ENCODE peak calls at places on chromosome 4, in seven cellular contexts. S, V, H, A, I, N and O are unnamed samples.

GRCh38 chr4:85776579-85776978 is 301.6 kb downstream of the ARHGAP24 start:
- DNase-seq in S (no peak), V (peak), H (no peak), A (peak), I (no peak), N (peak), O (no peak)

GRCh38 chr4:27189683-27190082 is 329.0 kb downstream of the STIM2 start:
- DNase-seq in S (no peak), V (no peak), H (no peak), A (no peak), I (no peak), N (no peak), O (no peak)

GRCh38 chr4:162793571-162793970 is 373.1 kb downstream of the NAF1 start:
- DNase-seq in S (no peak), V (peak), H (no peak), A (no peak), I (no peak), N (peak), O (no peak)

GRCh38 chr4:83962492-83962891 is 426.6 kb downstream of the GPAT3 start:
- DNase-seq in S (no peak), V (no peak), H (no peak), A (no peak), I (no peak), N (no peak), O (no peak)

GRCh38 chr4:171880136-171880535 is 66.9 kb downstream of the GALNTL6 start:
- DNase-seq in S (no peak), V (peak), H (peak), A (peak), I (no peak), N (peak), O (no peak)

GRCh38 chr4:110196871-110197420 is 1.5 kb downstream of the ELOVL6 start:
- DNase-seq in S (peak), V (no peak), H (peak), A (no peak), I (no peak), N (peak), O (no peak)

GRCh38 chr4:125951275-125951887 is 636.6 kb downstream of the FAT4 start:
- DNase-seq in S (no peak), V (peak), H (peak), A (no peak), I (no peak), N (no peak), O (no peak)

GRCh38 chr4:185167205-185167604 is 24.1 kb downstream of the SLC25A4 start:
- DNase-seq in S (no peak), V (no peak), H (no peak), A (no peak), I (no peak), N (peak), O (no peak)

GRCh38 chr4:6231663-6232165 is 31.4 kb upstream of the JAKMIP1 start:
- DNase-seq in S (no peak), V (no peak), H (no peak), A (no peak), I (no peak), N (no peak), O (no peak)

GRCh38 chr4:4432341-4433125 is 45.6 kb downstream of the NSG1 start:
- DNase-seq in S (no peak), V (no peak), H (no peak), A (no peak), I (no peak), N (no peak), O (no peak)

GRCh38 chr4:156889616-156890594 is 81.7 kb downstream of the PDGFC start:
- DNase-seq in S (no peak), V (peak), H (peak), A (peak), I (no peak), N (peak), O (no peak)

GRCh38 chr4:76905521-76905920 is 7.6 kb upstream of the SOWAHB start:
- DNase-seq in S (no peak), V (no peak), H (peak), A (no peak), I (no peak), N (no peak), O (no peak)

GRCh38 chr4:1239949-1240305 is 9.0 kb downstream of the CTBP1 start:
- DNase-seq in S (no peak), V (no peak), H (no peak), A (no peak), I (no peak), N (no peak), O (no peak)

GRCh38 chr4:1403177-1403583 is 3.1 kb downstream of the NKX1-1 start:
- DNase-seq in S (no peak), V (no peak), H (no peak), A (no peak), I (no peak), N (no peak), O (no peak)